ENCODE peak calls at places on chromosomes 6 and 20, in eight cellular contexts. A is adrenal gland; P is CD4-positive, alpha-beta memory T cell; L is brain microvascular endothelial cell; B is GM23338; T is SK-N-MC; N is hepatocyte; U is heart left ventricle. X is an unnamed sample.

GRCh38 chr6:52839124-52840055 is 1.2 kb downstream of the GSTA5 start:
- DNase-seq in U (no peak), A (peak; percentile 81), P (peak; percentile 46), T (peak; percentile 20), N (peak; percentile 70), B (peak; percentile 83), L (peak; percentile 61), X (peak; percentile 92)

GRCh38 chr6:122649701-122650100 is 39.5 kb downstream of the PKIB start:
- DNase-seq in T (no peak), P (no peak), L (no peak), B (no peak), N (no peak), A (no peak), U (no peak), X (no peak)

GRCh38 chr6:7051780-7052440 is 55.9 kb upstream of the RREB1 start:
- DNase-seq in T (no peak), P (peak; percentile 57), N (peak; percentile 74), B (peak; percentile 79), U (peak; percentile 49), A (peak; percentile 70), L (peak; percentile 9), X (peak; percentile 88)

GRCh38 chr6:164947174-164947573 is 362.2 kb downstream of the C6orf118 start:
- DNase-seq in T (no peak), P (no peak), U (no peak), A (no peak), N (no peak), L (no peak), B (no peak), X (no peak)

GRCh38 chr6:9487128-9487527 is 927.7 kb downstream of the TFAP2A start:
- DNase-seq in N (no peak), T (no peak), A (no peak), U (no peak), P (no peak), B (no peak), L (no peak), X (no peak)

GRCh38 chr6:158328952-158329351 is 16.7 kb downstream of the TULP4 start:
- DNase-seq in P (no peak), T (no peak), A (no peak), L (no peak), N (no peak), B (no peak), U (no peak), X (no peak)

GRCh38 chr20:9093203-9093962 is 24.5 kb downstream of the PLCB4 start:
- DNase-seq in A (no peak), L (no peak), B (no peak), P (no peak), N (no peak), T (no peak), U (no peak), X (no peak)

GRCh38 chr20:12262747-12263146 is 345.1 kb downstream of the BTBD3 start:
- DNase-seq in L (no peak), U (no peak), N (no peak), T (no peak), A (peak; percentile 31), P (no peak), B (no peak), X (no peak)

GRCh38 chr20:54267510-54268003 is 59.7 kb downstream of the PFDN4 start:
- DNase-seq in L (no peak), P (no peak), N (peak; percentile 54), U (no peak), T (no peak), A (peak; percentile 35), B (peak; percentile 17), X (peak; percentile 70)

GRCh38 chr6:101666256-101666655 is 272.7 kb downstream of the GRIK2 start:
- DNase-seq in T (no peak), P (no peak), L (peak; percentile 45), A (no peak), B (no peak), N (no peak), U (no peak), X (no peak)

GRCh38 chr6:29759457-29759856 is 36.2 kb downstream of the HLA-F start:
- DNase-seq in T (no peak), P (no peak), N (no peak), L (no peak), B (peak; percentile 92), U (no peak), A (no peak), X (peak; percentile 92)
- H3K27ac ChIP-seq in T (no peak overlapping the region), P (no peak overlapping the region), N (no peak overlapping the region), L (no peak overlapping the region), B (peak overlapping the region; percentile 92), U (no peak overlapping the region), A (no peak overlapping the region), X (no peak overlapping the region)

DNA sequence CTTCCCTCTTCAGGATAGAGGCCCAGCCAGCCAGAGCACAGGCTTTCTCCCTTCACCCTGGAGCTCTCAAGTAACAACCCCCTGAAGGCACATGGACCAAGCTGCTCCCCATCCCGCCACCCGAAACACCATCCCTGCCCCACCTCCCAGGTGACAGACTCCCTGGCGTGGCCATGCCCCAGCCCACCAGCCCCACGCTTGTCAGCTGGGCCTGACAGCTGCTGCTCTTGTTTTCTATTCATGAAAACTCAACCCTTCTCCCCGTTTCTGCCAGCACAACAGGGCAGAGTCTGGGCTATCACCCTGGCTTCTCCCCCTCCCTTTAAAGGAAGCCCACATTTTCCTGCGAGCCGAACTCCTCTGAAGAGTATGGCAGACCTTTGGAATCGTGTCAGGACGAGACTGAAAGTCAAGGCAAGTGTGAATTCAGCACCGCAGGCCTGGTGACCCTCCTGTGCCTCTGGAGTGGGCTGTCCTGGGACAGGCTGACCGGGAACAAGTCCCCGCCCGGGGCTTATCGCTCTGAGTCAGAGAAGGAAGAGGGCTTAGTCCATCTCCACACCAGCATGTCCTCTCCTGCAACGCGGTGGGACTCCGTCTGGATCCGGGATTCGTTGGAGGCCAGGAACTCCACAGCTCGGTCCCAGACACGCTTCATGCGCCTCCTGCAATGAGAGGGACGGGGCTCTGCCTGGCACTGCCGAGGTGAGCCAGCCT is 16.7 kb downstream of the LEMD2 start:
- DNase-seq in L (no peak), P (no peak), U (no peak), T (no peak), N (peak; percentile 53), A (no peak), B (no peak), X (no peak)
- H3K27ac ChIP-seq in L (peak overlapping the region; percentile 24), P (no peak overlapping the region), U (peak overlapping the region; percentile 2), T (peak overlapping the region; percentile 93), N (peak overlapping the region; percentile 51), A (peak overlapping the region; percentile 68), B (peak overlapping the region; percentile 90), X (peak overlapping the region; percentile 18)

GRCh38 chr20:63741354-63741675 is 1.7 kb downstream of the SLC2A4RG start:
- DNase-seq in P (no peak), T (no peak), U (no peak), B (no peak), N (no peak), A (no peak), L (no peak), X (no peak)
- H3K27ac ChIP-seq in P (peak overlapping the region; percentile 54), T (no peak overlapping the region), U (peak overlapping the region; percentile 92), B (peak overlapping the region; percentile 50), N (peak overlapping the region; percentile 98), A (peak overlapping the region; percentile 94), L (no peak overlapping the region), X (peak overlapping the region; percentile 79)

GRCh38 chr20:48845721-48846306 is 18.0 kb upstream of the PREX1 start:
- DNase-seq in B (no peak), P (no peak), L (no peak), U (no peak), T (no peak), N (no peak), A (no peak), X (no peak)

GRCh38 chr20:48841861-48842529 is 14.2 kb upstream of the PREX1 start:
- DNase-seq in T (no peak), A (no peak), N (no peak), L (peak; percentile 61), U (no peak), P (no peak), B (no peak), X (no peak)

GRCh38 chr20:48845000-48845399 is 17.2 kb upstream of the PREX1 start:
- DNase-seq in A (no peak), B (no peak), T (no peak), N (no peak), U (no peak), L (no peak), P (no peak), X (no peak)

GRCh38 chr20:48841196-48841860 is 13.5 kb upstream of the PREX1 start:
- DNase-seq in U (no peak), T (no peak), B (no peak), N (no peak), L (no peak), A (no peak), P (no peak), X (no peak)

GRCh38 chr20:48843125-48843806 is 15.5 kb upstream of the PREX1 start:
- DNase-seq in N (no peak), P (no peak), U (no peak), T (no peak), B (peak; percentile 52), L (no peak), A (no peak), X (no peak)
- H3K27ac ChIP-seq in N (no peak overlapping the region), P (no peak overlapping the region), U (no peak overlapping the region), T (no peak overlapping the region), B (no peak overlapping the region), L (no peak overlapping the region), A (no peak overlapping the region), X (no peak overlapping the region)

DNA sequence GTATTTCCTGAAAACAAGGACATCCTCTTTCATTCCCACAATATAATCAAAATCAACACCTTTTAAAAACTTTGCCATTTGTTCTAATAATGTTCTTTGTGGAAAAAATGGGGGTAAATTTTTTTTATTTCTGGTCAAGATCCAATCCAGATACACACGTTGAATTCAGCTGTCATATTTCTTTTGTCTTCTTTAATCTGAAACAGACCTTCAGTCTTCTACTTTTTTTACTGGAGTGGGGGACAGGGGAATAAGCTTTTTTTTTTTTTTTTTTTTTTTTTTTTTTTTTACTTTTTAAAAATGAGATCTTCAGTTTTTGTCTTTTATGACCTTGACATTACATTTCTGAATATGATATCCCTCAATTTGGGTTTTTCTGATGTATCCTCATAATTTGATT is 69.1 kb downstream of the SCAND1 start:
- DNase-seq in N (no peak), A (no peak), P (no peak), B (no peak), T (no peak), L (no peak), U (no peak), X (no peak)
- H3K27ac ChIP-seq in N (peak overlapping the region; percentile 92), A (no peak overlapping the region), P (no peak overlapping the region), B (no peak overlapping the region), T (no peak overlapping the region), L (peak overlapping the region; percentile 96), U (peak overlapping the region; percentile 53), X (no peak overlapping the region)

DNA sequence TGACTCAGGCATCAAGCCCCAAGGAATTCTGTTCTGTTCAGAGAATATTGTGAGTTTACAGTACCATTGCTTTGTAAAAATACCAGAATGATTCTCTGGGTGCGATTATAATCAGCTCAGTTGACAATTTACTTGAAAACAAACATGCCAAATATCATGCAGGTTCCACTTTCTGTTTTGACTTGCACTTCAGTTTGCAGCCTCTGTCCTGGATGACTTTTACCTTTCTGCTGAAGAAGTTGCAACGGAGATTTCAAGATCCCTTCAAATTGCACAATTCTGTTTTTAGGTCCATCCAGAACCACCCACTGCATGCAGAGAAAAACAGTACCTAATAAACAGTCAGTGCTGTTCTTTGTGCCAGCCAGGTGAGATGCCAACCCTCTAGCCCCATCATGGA is 3.4 kb downstream of the CD40 start:
- DNase-seq in T (no peak), N (no peak), L (no peak), A (no peak), P (no peak), U (no peak), B (no peak), X (no peak)
- H3K27ac ChIP-seq in T (no peak overlapping the region), N (no peak overlapping the region), L (no peak overlapping the region), A (no peak overlapping the region), P (no peak overlapping the region), U (no peak overlapping the region), B (no peak overlapping the region), X (no peak overlapping the region)

X was measured in endodermal cell.